ENCODE peak calls at places on chromosomes 2 and 18, in eight cellular contexts. W, E, F, C, H, R, L and S are unnamed samples.

GRCh38 chr2:43055086-43055912 is 171.1 kb downstream of the ZFP36L2 start:
- DNase-seq in W (no peak), E (no peak), F (no peak), C (peak; percentile 40), H (no peak), R (no peak), L (no peak), S (no peak)

GRCh38 chr2:126855606-126856005 is 43.1 kb upstream of the TEX51 start:
- DNase-seq in W (peak; percentile 18), E (no peak), F (no peak), C (peak; percentile 21), H (no peak), R (no peak), L (no peak), S (peak; percentile 31)

GRCh38 chr2:191351298-191351697 is 106.1 kb downstream of the MYO1B start:
- DNase-seq in W (no peak), E (no peak), F (no peak), C (no peak), H (no peak), R (no peak), L (no peak), S (no peak)

GRCh38 chr2:14081526-14081925 is 551.0 kb upstream of the LRATD1 start:
- DNase-seq in W (no peak), E (no peak), F (no peak), C (no peak), H (no peak), R (no peak), L (no peak), S (no peak)

GRCh38 chr2:202687276-202687675 is 52.5 kb downstream of the FAM117B start:
- DNase-seq in W (no peak), E (no peak), F (no peak), C (no peak), H (no peak), R (no peak), L (no peak), S (no peak)

GRCh38 chr18:63578357-63578958 is 8.7 kb upstream of the SERPINB13 start:
- DNase-seq in W (no peak), E (no peak), F (peak; percentile 25), C (no peak), H (peak; percentile 57), R (no peak), L (peak; percentile 37), S (no peak)

GRCh38 chr2:20469595-20469994 is 22.7 kb downstream of the RHOB start:
- DNase-seq in W (peak; percentile 76), E (no peak), F (no peak), C (peak; percentile 18), H (no peak), R (no peak), L (no peak), S (no peak)

GRCh38 chr18:9951022-9951859 is 37.4 kb downstream of the VAPA start:
- DNase-seq in W (no peak), E (peak; percentile 48), F (peak; percentile 29), C (no peak), H (peak; percentile 67), R (no peak), L (peak; percentile 74), S (no peak)

GRCh38 chr2:159066541-159067156 is 98.2 kb downstream of the TANC1 start:
- DNase-seq in W (no peak), E (no peak), F (no peak), C (no peak), H (no peak), R (no peak), L (no peak), S (no peak)

GRCh38 chr2:165743442-165743841 is 50.6 kb downstream of the GALNT3 start:
- DNase-seq in W (no peak), E (no peak), F (no peak), C (no peak), H (no peak), R (no peak), L (no peak), S (no peak)

GRCh38 chr2:169286858-169287257 is 75.5 kb downstream of the LRP2 start:
- DNase-seq in W (no peak), E (no peak), F (no peak), C (no peak), H (no peak), R (no peak), L (no peak), S (no peak)

GRCh38 chr2:86396304-86396785 is 44.8 kb upstream of the KDM3A start:
- DNase-seq in W (no peak), E (no peak), F (peak; percentile 10), C (no peak), H (peak; percentile 11), R (no peak), L (peak; percentile 72), S (no peak)
- TF ChIP-seq CTCF in W (no peak), E (peak; percentile 17), F (peak; percentile 32), C (peak; percentile 41), H (peak; percentile 42), R (peak; percentile 32), L (peak; percentile 55), S (peak; percentile 51)

DNA sequence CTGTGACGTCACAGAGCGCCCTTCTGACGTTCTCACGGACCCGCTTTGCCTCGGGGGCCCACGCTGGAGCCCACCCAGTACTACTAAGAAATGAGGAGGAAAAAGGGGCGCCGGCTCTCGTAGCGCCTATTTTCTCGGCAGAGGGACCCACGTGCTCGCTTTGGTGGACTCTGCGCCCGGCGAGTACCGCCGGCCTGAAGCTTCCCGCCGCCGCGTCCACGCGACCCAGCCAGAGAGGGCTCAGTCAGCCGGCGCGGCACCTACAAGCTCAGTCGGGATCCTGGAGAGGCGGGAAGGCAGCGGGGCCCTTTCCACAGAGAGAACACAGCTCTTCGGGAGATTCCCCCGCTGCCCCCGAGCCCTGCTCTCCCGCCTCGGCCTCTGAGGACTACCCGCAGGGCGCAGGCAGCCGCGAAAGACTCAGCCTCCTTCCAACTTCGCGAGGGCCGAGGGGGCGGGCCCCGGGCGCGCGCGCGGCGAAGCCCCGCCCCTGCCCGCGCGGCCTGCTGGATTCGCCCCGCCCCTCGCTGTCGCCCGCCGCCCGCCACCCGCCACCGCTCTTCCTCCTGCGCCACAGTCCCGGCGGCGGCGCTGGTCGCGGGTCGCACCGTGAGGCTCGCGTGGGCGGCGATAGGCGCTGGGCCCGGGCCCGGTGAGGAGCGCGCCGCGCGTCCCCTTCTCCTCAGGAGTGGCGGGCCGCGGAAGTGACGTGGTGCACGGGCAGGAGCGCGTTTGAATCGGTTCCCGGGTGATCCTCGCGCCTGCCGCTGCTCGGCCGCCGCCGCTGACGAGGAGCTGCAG is at the start of gene SMCHD1:
- DNase-seq in W (peak; percentile 97), E (peak; percentile 81), F (peak; percentile 86), C (peak; percentile 97), H (peak; percentile 89), R (peak; percentile 54), L (peak; percentile 72), S (peak; percentile 87)
- TF ChIP-seq CTCF in W (no peak), E (no peak), F (no peak), C (no peak), H (no peak), R (no peak), L (no peak), S (no peak)

DNA sequence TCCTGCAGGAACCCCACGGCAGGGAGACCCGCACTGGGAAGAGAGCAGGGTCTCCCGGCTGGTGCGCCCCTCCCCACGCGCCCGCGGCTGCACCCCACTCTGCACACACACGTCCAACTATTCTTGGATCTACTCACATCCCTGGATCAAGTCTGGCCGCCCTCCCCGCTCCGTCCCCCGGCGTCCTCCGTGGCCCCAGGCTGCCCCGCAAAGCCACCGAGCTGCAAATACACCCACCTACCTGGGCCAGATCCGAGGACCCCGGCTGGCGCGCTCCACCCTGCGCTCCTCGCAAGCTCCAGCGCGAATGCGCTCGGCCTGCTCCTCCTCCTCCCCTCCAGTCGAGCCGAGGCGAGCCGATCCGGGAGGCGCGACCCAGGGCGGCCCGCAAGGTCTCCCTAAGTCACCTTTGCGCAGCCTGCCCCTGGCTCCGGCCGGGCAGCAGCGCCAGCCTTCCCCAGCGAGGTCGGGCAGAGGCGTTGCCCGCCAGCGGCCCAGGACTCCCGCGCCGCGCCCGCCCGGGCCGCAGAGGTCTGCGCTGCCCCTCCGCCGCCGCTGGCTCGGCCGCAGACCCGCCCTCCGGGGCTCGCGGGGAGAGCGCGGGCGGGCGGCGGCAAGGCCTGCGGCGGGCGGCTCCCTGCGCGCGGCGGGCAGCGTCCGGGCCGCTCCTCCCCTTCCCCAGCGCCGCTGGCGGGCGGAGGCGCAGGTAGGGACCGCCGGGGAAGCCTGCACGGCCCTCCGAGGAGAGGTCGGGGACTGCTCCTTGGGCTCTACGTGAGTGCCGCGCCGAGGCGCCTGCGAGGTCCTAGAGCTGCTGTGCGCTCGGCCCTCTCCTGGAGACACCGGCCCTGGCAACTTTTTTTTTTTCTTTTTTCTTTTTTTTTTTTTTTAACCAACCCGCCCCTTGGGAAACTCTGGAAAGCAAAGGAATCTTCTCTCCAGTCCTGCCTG is 126.0 kb downstream of the OSBPL1A start:
- DNase-seq in W (peak; percentile 93), E (peak; percentile 64), F (peak; percentile 89), C (peak; percentile 92), H (peak; percentile 84), R (no peak), L (peak; percentile 80), S (peak; percentile 84)
- TF ChIP-seq CTCF in W (no peak), E (no peak), F (peak; percentile 24), C (peak; percentile 24), H (peak; percentile 23), R (no peak), L (peak; percentile 19), S (peak; percentile 65)

GRCh38 chr2:194363878-194364277 is 1293.1 kb upstream of the SLC39A10 start:
- DNase-seq in W (no peak), E (no peak), F (no peak), C (no peak), H (no peak), R (no peak), L (no peak), S (no peak)
- TF ChIP-seq CTCF in W (no peak), E (no peak), F (no peak), C (no peak), H (no peak), R (no peak), L (no peak), S (no peak)

GRCh38 chr2:49045083-49045482 is 109.2 kb downstream of the FSHR start:
- DNase-seq in W (no peak), E (no peak), F (no peak), C (no peak), H (no peak), R (no peak), L (no peak), S (no peak)

GRCh38 chr2:49042510-49042909 is 111.8 kb downstream of the FSHR start:
- DNase-seq in W (no peak), E (no peak), F (no peak), C (no peak), H (no peak), R (no peak), L (no peak), S (no peak)

GRCh38 chr2:49043405-49043982 is 110.8 kb downstream of the FSHR start:
- DNase-seq in W (no peak), E (no peak), F (no peak), C (no peak), H (no peak), R (no peak), L (no peak), S (no peak)

GRCh38 chr2:49044265-49044664 is 110.0 kb downstream of the FSHR start:
- DNase-seq in W (no peak), E (no peak), F (no peak), C (no peak), H (no peak), R (no peak), L (no peak), S (no peak)

DNA sequence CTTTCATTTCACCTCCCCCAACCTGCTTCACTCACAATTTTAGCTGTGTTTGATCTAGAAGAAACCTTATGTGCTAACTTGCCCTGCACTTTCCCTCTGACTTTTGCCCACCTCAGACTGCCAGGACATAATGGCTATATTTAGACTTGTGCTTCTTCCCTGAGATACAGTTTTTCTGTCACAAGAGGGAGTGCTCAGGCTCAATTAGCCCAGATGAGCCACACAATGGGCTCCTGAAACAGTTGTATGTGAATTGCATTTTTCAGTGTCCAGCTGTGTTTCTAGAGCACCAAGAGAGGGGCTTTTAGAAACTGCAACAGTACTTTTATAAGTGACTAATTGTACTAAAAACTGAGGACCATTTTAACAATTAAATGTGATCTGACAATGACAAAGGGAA is 109.6 kb downstream of the FSHR start:
- DNase-seq in W (no peak), E (no peak), F (peak; percentile 12), C (no peak), H (peak; percentile 75), R (no peak), L (no peak), S (no peak)
- TF ChIP-seq CTCF in W (no peak), E (no peak), F (peak; percentile 19), C (no peak), H (peak; percentile 16), R (no peak), L (no peak), S (peak; percentile 64)